ENCODE peak calls at places on chromosomes 7 and 10, in eight cellular contexts. One of them, this sample, is unnamed.

GRCh38 chr7:64463636-64464375 is 99.1 kb downstream of the ZNF680 start:
- DNase-seq in mesothelial cell of epicardium: no peak
- DNase-seq in lung: peak; percentile 45
- DNase-seq in HFFc6: no peak
- DNase-seq in coronary artery: peak; percentile 72
- DNase-seq in endothelial cell: no peak
- DNase-seq in psoas muscle: peak; percentile 70
- DNase-seq in RWPE1: no peak
- DNase-seq in this sample: no peak

GRCh38 chr7:150649084-150649385 is 16.9 kb upstream of the GIMAP6 start:
- DNase-seq in RWPE1: no peak
- DNase-seq in coronary artery: no peak
- DNase-seq in HFFc6: no peak
- DNase-seq in lung: no peak
- DNase-seq in mesothelial cell of epicardium: no peak
- DNase-seq in psoas muscle: no peak
- DNase-seq in endothelial cell: no peak
- DNase-seq in this sample: no peak

GRCh38 chr7:28900311-28900710 is 57.8 kb downstream of the TRIL start:
- DNase-seq in lung: no peak
- DNase-seq in HFFc6: no peak
- DNase-seq in psoas muscle: no peak
- DNase-seq in mesothelial cell of epicardium: no peak
- DNase-seq in coronary artery: no peak
- DNase-seq in RWPE1: no peak
- DNase-seq in endothelial cell: no peak
- DNase-seq in this sample: no peak

GRCh38 chr10:22656056-22656455 is 58.3 kb downstream of the PIP4K2A start:
- DNase-seq in HFFc6: no peak
- DNase-seq in mesothelial cell of epicardium: no peak
- DNase-seq in lung: no peak
- DNase-seq in endothelial cell: no peak
- DNase-seq in coronary artery: no peak
- DNase-seq in RWPE1: no peak
- DNase-seq in psoas muscle: no peak
- DNase-seq in this sample: no peak

GRCh38 chr7:28078036-28078901 is 102.3 kb downstream of the JAZF1 start:
- DNase-seq in lung: no peak
- DNase-seq in psoas muscle: peak; percentile 43
- DNase-seq in endothelial cell: peak; percentile 41
- DNase-seq in coronary artery: no peak
- DNase-seq in RWPE1: peak; percentile 34
- DNase-seq in HFFc6: peak; percentile 57
- DNase-seq in mesothelial cell of epicardium: no peak
- DNase-seq in this sample: peak; percentile 49

GRCh38 chr7:66640802-66641525 is 12.3 kb downstream of the KCTD7 start:
- DNase-seq in RWPE1: no peak
- DNase-seq in psoas muscle: no peak
- DNase-seq in lung: no peak
- DNase-seq in mesothelial cell of epicardium: no peak
- DNase-seq in endothelial cell: no peak
- DNase-seq in HFFc6: no peak
- DNase-seq in coronary artery: no peak
- DNase-seq in this sample: no peak

GRCh38 chr10:72913287-72913686 is 19.7 kb downstream of the OIT3 start:
- DNase-seq in HFFc6: no peak
- DNase-seq in coronary artery: no peak
- DNase-seq in mesothelial cell of epicardium: no peak
- DNase-seq in endothelial cell: no peak
- DNase-seq in psoas muscle: no peak
- DNase-seq in RWPE1: no peak
- DNase-seq in lung: no peak
- DNase-seq in this sample: no peak

GRCh38 chr10:107481881-107482280 is 317.4 kb upstream of the SORCS1 start:
- DNase-seq in lung: no peak
- DNase-seq in mesothelial cell of epicardium: no peak
- DNase-seq in RWPE1: no peak
- DNase-seq in endothelial cell: no peak
- DNase-seq in HFFc6: no peak
- DNase-seq in psoas muscle: no peak
- DNase-seq in coronary artery: no peak
- DNase-seq in this sample: no peak

GRCh38 chr10:37733822-37734221 is 123.6 kb downstream of the ZNF248 start:
- DNase-seq in coronary artery: no peak
- DNase-seq in endothelial cell: no peak
- DNase-seq in HFFc6: no peak
- DNase-seq in RWPE1: no peak
- DNase-seq in lung: no peak
- DNase-seq in psoas muscle: no peak
- DNase-seq in mesothelial cell of epicardium: no peak
- DNase-seq in this sample: no peak

GRCh38 chr10:24353319-24353718 is 144.4 kb downstream of the KIAA1217 start:
- DNase-seq in lung: no peak
- DNase-seq in mesothelial cell of epicardium: no peak
- DNase-seq in RWPE1: no peak
- DNase-seq in HFFc6: no peak
- DNase-seq in psoas muscle: no peak
- DNase-seq in endothelial cell: no peak
- DNase-seq in coronary artery: no peak
- DNase-seq in this sample: no peak

GRCh38 chr10:125419831-125420230 is 259.5 kb upstream of the CTBP2 start:
- DNase-seq in HFFc6: no peak
- DNase-seq in coronary artery: no peak
- DNase-seq in lung: no peak
- DNase-seq in RWPE1: no peak
- DNase-seq in mesothelial cell of epicardium: no peak
- DNase-seq in endothelial cell: no peak
- DNase-seq in psoas muscle: no peak
- DNase-seq in this sample: no peak

GRCh38 chr10:22463255-22463654 is 118.0 kb downstream of the SPAG6 start:
- DNase-seq in lung: no peak
- DNase-seq in endothelial cell: no peak
- DNase-seq in psoas muscle: no peak
- DNase-seq in RWPE1: no peak
- DNase-seq in HFFc6: no peak
- DNase-seq in coronary artery: no peak
- DNase-seq in mesothelial cell of epicardium: no peak
- DNase-seq in this sample: no peak

GRCh38 chr7:132437730-132438129 is 138.5 kb downstream of the PLXNA4 start:
- DNase-seq in mesothelial cell of epicardium: no peak
- DNase-seq in psoas muscle: no peak
- DNase-seq in HFFc6: no peak
- DNase-seq in lung: no peak
- DNase-seq in endothelial cell: no peak
- DNase-seq in coronary artery: no peak
- DNase-seq in RWPE1: no peak
- DNase-seq in this sample: no peak

GRCh38 chr7:157972914-157973313 is 614.7 kb downstream of the PTPRN2 start:
- DNase-seq in coronary artery: peak; percentile 38
- DNase-seq in HFFc6: no peak
- DNase-seq in mesothelial cell of epicardium: no peak
- DNase-seq in psoas muscle: no peak
- DNase-seq in endothelial cell: no peak
- DNase-seq in lung: no peak
- DNase-seq in RWPE1: no peak
- DNase-seq in this sample: no peak

GRCh38 chr7:157973971-157974677 is 613.5 kb downstream of the PTPRN2 start:
- DNase-seq in mesothelial cell of epicardium: no peak
- DNase-seq in endothelial cell: no peak
- DNase-seq in RWPE1: no peak
- DNase-seq in coronary artery: no peak
- DNase-seq in psoas muscle: no peak
- DNase-seq in HFFc6: no peak
- DNase-seq in lung: no peak
- DNase-seq in this sample: no peak

GRCh38 chr7:157970744-157971143 is 616.9 kb downstream of the PTPRN2 start:
- DNase-seq in lung: no peak
- DNase-seq in coronary artery: no peak
- DNase-seq in psoas muscle: no peak
- DNase-seq in RWPE1: no peak
- DNase-seq in HFFc6: no peak
- DNase-seq in mesothelial cell of epicardium: no peak
- DNase-seq in endothelial cell: no peak
- DNase-seq in this sample: no peak

GRCh38 chr7:157966490-157966889 is 621.1 kb downstream of the PTPRN2 start:
- DNase-seq in coronary artery: no peak
- DNase-seq in HFFc6: no peak
- DNase-seq in psoas muscle: no peak
- DNase-seq in endothelial cell: no peak
- DNase-seq in mesothelial cell of epicardium: no peak
- DNase-seq in RWPE1: no peak
- DNase-seq in lung: no peak
- DNase-seq in this sample: no peak

DNA sequence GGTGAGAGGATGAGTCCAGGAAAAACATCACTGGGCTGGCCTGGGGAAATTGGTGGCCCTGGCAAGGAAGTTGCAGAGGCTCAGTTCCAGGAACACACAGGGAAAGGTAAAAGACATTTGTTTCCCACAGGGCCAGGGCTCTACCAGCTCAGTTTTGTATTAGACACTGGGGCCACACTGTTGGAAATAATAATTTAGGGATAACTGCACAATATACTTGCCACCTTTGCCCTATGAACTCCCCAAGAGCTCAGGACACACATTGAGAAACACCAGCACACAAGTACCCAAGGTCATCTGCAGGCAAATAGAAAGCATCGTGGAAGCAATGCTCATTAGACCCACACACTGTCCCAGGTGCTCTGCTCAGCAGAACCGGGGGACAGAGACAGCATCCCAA is 617.6 kb downstream of the PTPRN2 start:
- DNase-seq in RWPE1: no peak
- DNase-seq in HFFc6: no peak
- DNase-seq in endothelial cell: no peak
- DNase-seq in psoas muscle: no peak
- DNase-seq in coronary artery: peak; percentile 19
- DNase-seq in lung: no peak
- DNase-seq in mesothelial cell of epicardium: no peak
- DNase-seq in this sample: no peak
- TF ChIP-seq CTCF in RWPE1: no peak
- TF ChIP-seq CTCF in HFFc6: no peak
- TF ChIP-seq CTCF in endothelial cell: no peak
- TF ChIP-seq CTCF in psoas muscle: no peak
- TF ChIP-seq CTCF in coronary artery: no peak
- TF ChIP-seq CTCF in lung: no peak
- TF ChIP-seq CTCF in mesothelial cell of epicardium: no peak
- TF ChIP-seq CTCF in this sample: no peak

DNA sequence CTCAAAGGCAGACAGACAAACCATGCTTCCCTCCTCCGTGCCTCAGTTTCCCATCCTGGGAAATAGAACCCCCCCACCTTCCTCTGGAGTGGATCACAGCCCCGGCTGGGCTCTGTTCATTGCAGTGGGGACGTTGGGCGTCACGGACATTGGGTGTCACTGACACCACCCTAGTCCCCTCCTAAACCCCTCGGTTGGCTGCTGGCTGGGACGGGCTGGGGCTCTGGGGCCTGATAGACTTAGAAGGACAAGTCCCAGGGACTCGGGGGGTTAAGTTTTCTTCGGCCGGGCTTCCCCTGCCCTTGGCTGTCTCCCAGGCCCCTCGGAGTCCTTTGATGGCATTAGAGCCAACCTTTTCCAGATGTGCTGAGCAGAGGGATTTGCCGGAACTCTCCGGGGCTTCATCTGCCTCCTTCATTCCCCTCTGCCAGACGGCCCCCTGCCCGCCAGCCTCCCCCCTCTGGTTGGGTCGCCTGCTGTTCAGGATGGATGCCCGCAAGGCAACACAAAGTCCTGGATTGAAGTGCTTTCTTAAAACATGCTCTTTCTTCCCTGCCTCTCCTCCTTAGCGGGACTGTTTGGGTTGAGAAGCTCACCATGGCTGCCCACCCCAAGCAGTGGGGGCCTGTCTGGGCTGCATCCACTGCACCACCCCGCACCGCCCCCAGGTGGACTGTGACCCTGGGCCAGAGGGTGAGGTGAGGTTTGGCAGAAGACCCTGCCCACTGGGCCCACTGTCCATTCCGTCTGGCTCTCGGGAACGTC is 73.0 kb downstream of the COL26A1 start:
- DNase-seq in HFFc6: no peak
- DNase-seq in psoas muscle: no peak
- DNase-seq in endothelial cell: no peak
- DNase-seq in lung: no peak
- DNase-seq in coronary artery: no peak
- DNase-seq in RWPE1: no peak
- DNase-seq in mesothelial cell of epicardium: no peak
- DNase-seq in this sample: no peak
- TF ChIP-seq CTCF in HFFc6: no peak
- TF ChIP-seq CTCF in psoas muscle: no peak
- TF ChIP-seq CTCF in endothelial cell: no peak
- TF ChIP-seq CTCF in lung: no peak
- TF ChIP-seq CTCF in coronary artery: no peak
- TF ChIP-seq CTCF in RWPE1: no peak
- TF ChIP-seq CTCF in mesothelial cell of epicardium: peak; percentile 25
- TF ChIP-seq CTCF in this sample: no peak

GRCh38 chr7:122901250-122901649 is 15.0 kb upstream of the CADPS2 start:
- DNase-seq in RWPE1: no peak
- DNase-seq in HFFc6: no peak
- DNase-seq in psoas muscle: no peak
- DNase-seq in coronary artery: no peak
- DNase-seq in mesothelial cell of epicardium: no peak
- DNase-seq in endothelial cell: no peak
- DNase-seq in lung: no peak
- DNase-seq in this sample: no peak

DNA sequence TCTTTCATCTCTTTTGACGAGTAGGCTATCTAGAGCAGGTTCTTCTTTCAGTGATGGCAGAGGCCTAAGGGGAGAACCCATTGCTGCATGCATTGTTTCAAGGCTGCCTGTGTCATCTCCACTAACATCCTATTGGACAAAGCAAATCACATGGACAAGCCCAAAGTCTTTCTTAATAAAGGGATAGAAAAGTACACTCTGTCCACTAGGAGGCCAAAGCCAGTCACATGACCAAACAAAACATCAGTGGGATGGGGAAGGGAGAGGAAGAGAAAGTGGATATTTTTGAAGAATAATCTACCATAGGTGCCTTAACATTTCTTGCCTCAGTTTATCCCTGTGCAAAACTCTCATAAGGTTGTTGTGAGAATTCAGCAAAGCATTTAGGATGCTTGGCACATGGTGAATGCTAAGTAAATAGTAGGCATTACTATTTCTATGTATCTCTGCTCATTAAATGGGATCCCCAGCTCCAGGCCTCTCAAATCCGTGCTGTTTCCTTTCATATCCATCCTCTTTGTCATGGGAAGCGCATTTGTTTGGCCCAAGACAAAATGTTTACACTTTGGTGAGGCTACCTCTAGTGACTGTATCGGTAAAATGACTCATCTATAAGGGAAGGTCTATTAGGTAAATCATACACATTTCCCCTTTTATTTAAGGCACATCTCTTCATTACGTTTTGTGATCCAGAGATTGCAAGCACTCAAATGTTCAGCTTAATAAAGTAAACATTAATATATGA is 16.7 kb upstream of the CADPS2 start:
- DNase-seq in RWPE1: no peak
- DNase-seq in endothelial cell: no peak
- DNase-seq in mesothelial cell of epicardium: no peak
- DNase-seq in psoas muscle: no peak
- DNase-seq in HFFc6: no peak
- DNase-seq in coronary artery: no peak
- DNase-seq in lung: no peak
- DNase-seq in this sample: no peak
- TF ChIP-seq CTCF in RWPE1: no peak
- TF ChIP-seq CTCF in endothelial cell: peak; percentile 51
- TF ChIP-seq CTCF in mesothelial cell of epicardium: peak; percentile 25
- TF ChIP-seq CTCF in psoas muscle: no peak
- TF ChIP-seq CTCF in HFFc6: peak; percentile 8
- TF ChIP-seq CTCF in coronary artery: no peak
- TF ChIP-seq CTCF in lung: no peak
- TF ChIP-seq CTCF in this sample: no peak

GRCh38 chr7:52720856-52721255 is 314.6 kb upstream of the POM121L12 start:
- DNase-seq in coronary artery: no peak
- DNase-seq in RWPE1: no peak
- DNase-seq in HFFc6: no peak
- DNase-seq in lung: no peak
- DNase-seq in psoas muscle: no peak
- DNase-seq in mesothelial cell of epicardium: no peak
- DNase-seq in endothelial cell: no peak
- DNase-seq in this sample: no peak
- TF ChIP-seq CTCF in coronary artery: no peak
- TF ChIP-seq CTCF in RWPE1: no peak
- TF ChIP-seq CTCF in HFFc6: no peak
- TF ChIP-seq CTCF in lung: no peak
- TF ChIP-seq CTCF in psoas muscle: no peak
- TF ChIP-seq CTCF in mesothelial cell of epicardium: no peak
- TF ChIP-seq CTCF in endothelial cell: no peak
- TF ChIP-seq CTCF in this sample: no peak

This sample was measured in GM13976.